ENCODE peak calls at places on chromosomes 6 and 20, in seven cellular contexts. One of them, this sample, is unnamed.

GRCh38 chr6:47631248-47632196 is 66.9 kb upstream of the ADGRF4 start:
- DNase-seq in DMS153: peak; percentile 49
- DNase-seq in NCI-H1092 treated with DMSO at 0.1 percent for 48 hours: peak; percentile 55
- DNase-seq in ELR: peak; percentile 65
- DNase-seq in stimulated activated CD4-positive, alpha-beta T cell treated with anti-CD3 and anti-CD28 coated beads, Interleukin-1b, Interleukin-23, amount 100 ng/mL, for 24 hours: peak; percentile 1
- DNase-seq in kidney tubule cell: peak; percentile 78
- DNase-seq in lower leg skin: no peak
- DNase-seq in this sample: no peak

GRCh38 chr20:3863317-3863716 is 16.7 kb downstream of the MAVS start:
- DNase-seq in DMS153: no peak
- DNase-seq in NCI-H1092 treated with DMSO at 0.1 percent for 48 hours: no peak
- DNase-seq in ELR: no peak
- DNase-seq in stimulated activated CD4-positive, alpha-beta T cell treated with anti-CD3 and anti-CD28 coated beads, Interleukin-1b, Interleukin-23, amount 100 ng/mL, for 24 hours: no peak
- DNase-seq in kidney tubule cell: no peak
- DNase-seq in lower leg skin: no peak
- DNase-seq in this sample: no peak

GRCh38 chr6:85436408-85436807 is 13.5 kb upstream of the NT5E start:
- DNase-seq in DMS153: no peak
- DNase-seq in NCI-H1092 treated with DMSO at 0.1 percent for 48 hours: no peak
- DNase-seq in ELR: no peak
- DNase-seq in stimulated activated CD4-positive, alpha-beta T cell treated with anti-CD3 and anti-CD28 coated beads, Interleukin-1b, Interleukin-23, amount 100 ng/mL, for 24 hours: no peak
- DNase-seq in kidney tubule cell: no peak
- DNase-seq in lower leg skin: no peak
- DNase-seq in this sample: no peak

GRCh38 chr20:31607640-31608255 is 2.7 kb downstream of the ID1 start:
- DNase-seq in DMS153: no peak
- DNase-seq in NCI-H1092 treated with DMSO at 0.1 percent for 48 hours: peak; percentile 73
- DNase-seq in ELR: peak; percentile 57
- DNase-seq in stimulated activated CD4-positive, alpha-beta T cell treated with anti-CD3 and anti-CD28 coated beads, Interleukin-1b, Interleukin-23, amount 100 ng/mL, for 24 hours: no peak
- DNase-seq in kidney tubule cell: peak; percentile 61
- DNase-seq in lower leg skin: no peak
- DNase-seq in this sample: no peak

GRCh38 chr20:20199338-20200160 is 147.2 kb downstream of the CFAP61 start:
- DNase-seq in DMS153: no peak
- DNase-seq in NCI-H1092 treated with DMSO at 0.1 percent for 48 hours: peak; percentile 74
- DNase-seq in ELR: no peak
- DNase-seq in stimulated activated CD4-positive, alpha-beta T cell treated with anti-CD3 and anti-CD28 coated beads, Interleukin-1b, Interleukin-23, amount 100 ng/mL, for 24 hours: no peak
- DNase-seq in kidney tubule cell: no peak
- DNase-seq in lower leg skin: no peak
- DNase-seq in this sample: no peak

GRCh38 chr6:127022297-127022696 is 96.2 kb upstream of the RSPO3 start:
- DNase-seq in DMS153: peak; percentile 84
- DNase-seq in NCI-H1092 treated with DMSO at 0.1 percent for 48 hours: peak; percentile 89
- DNase-seq in ELR: no peak
- DNase-seq in stimulated activated CD4-positive, alpha-beta T cell treated with anti-CD3 and anti-CD28 coated beads, Interleukin-1b, Interleukin-23, amount 100 ng/mL, for 24 hours: no peak
- DNase-seq in kidney tubule cell: no peak
- DNase-seq in lower leg skin: peak; percentile 85
- DNase-seq in this sample: no peak

GRCh38 chr6:40912158-40912946 is 126.7 kb downstream of the UNC5CL start:
- DNase-seq in DMS153: peak; percentile 91
- DNase-seq in NCI-H1092 treated with DMSO at 0.1 percent for 48 hours: peak; percentile 60
- DNase-seq in ELR: peak; percentile 25
- DNase-seq in stimulated activated CD4-positive, alpha-beta T cell treated with anti-CD3 and anti-CD28 coated beads, Interleukin-1b, Interleukin-23, amount 100 ng/mL, for 24 hours: no peak
- DNase-seq in kidney tubule cell: peak; percentile 73
- DNase-seq in lower leg skin: no peak
- DNase-seq in this sample: peak; percentile 55

GRCh38 chr20:25237610-25238318 is 10.1 kb upstream of the PYGB start:
- DNase-seq in DMS153: no peak
- DNase-seq in NCI-H1092 treated with DMSO at 0.1 percent for 48 hours: no peak
- DNase-seq in ELR: peak; percentile 100
- DNase-seq in stimulated activated CD4-positive, alpha-beta T cell treated with anti-CD3 and anti-CD28 coated beads, Interleukin-1b, Interleukin-23, amount 100 ng/mL, for 24 hours: peak; percentile 21
- DNase-seq in kidney tubule cell: peak; percentile 98
- DNase-seq in lower leg skin: peak; percentile 93
- DNase-seq in this sample: no peak

GRCh38 chr20:51529027-51529749 is 13.3 kb downstream of the NFATC2 start:
- DNase-seq in DMS153: no peak
- DNase-seq in NCI-H1092 treated with DMSO at 0.1 percent for 48 hours: no peak
- DNase-seq in ELR: peak; percentile 81
- DNase-seq in stimulated activated CD4-positive, alpha-beta T cell treated with anti-CD3 and anti-CD28 coated beads, Interleukin-1b, Interleukin-23, amount 100 ng/mL, for 24 hours: no peak
- DNase-seq in kidney tubule cell: no peak
- DNase-seq in lower leg skin: no peak
- DNase-seq in this sample: no peak

GRCh38 chr6:99219788-99220187 is 129.7 kb downstream of the FAXC start:
- DNase-seq in DMS153: no peak
- DNase-seq in NCI-H1092 treated with DMSO at 0.1 percent for 48 hours: no peak
- DNase-seq in ELR: peak; percentile 15
- DNase-seq in stimulated activated CD4-positive, alpha-beta T cell treated with anti-CD3 and anti-CD28 coated beads, Interleukin-1b, Interleukin-23, amount 100 ng/mL, for 24 hours: no peak
- DNase-seq in kidney tubule cell: peak; percentile 60
- DNase-seq in lower leg skin: no peak
- DNase-seq in this sample: no peak

GRCh38 chr20:33399924-33400323 is 1.4 kb downstream of the CDK5RAP1 start:
- DNase-seq in DMS153: no peak
- DNase-seq in NCI-H1092 treated with DMSO at 0.1 percent for 48 hours: no peak
- DNase-seq in ELR: no peak
- DNase-seq in stimulated activated CD4-positive, alpha-beta T cell treated with anti-CD3 and anti-CD28 coated beads, Interleukin-1b, Interleukin-23, amount 100 ng/mL, for 24 hours: no peak
- DNase-seq in kidney tubule cell: no peak
- DNase-seq in lower leg skin: no peak
- DNase-seq in this sample: no peak

This sample was measured in breast epithelium.